ENCODE peak calls at places on chromosomes 5 and 9, in six cellular contexts. G, K, L, F, C and Y are unnamed samples. For H3K4me1 and H3K9me3, the result is how much of the 10 kb centered on the place peaks cover.

GRCh38 chr5:146461319-146461718 is 14.2 kb downstream of the TCERG1 start:
- DNase-seq in G (peak), C (no peak), L (no peak), F (no peak), K (no peak), Y (no peak)

GRCh38 chr5:172336666-172337310 is 53.2 kb upstream of the UBTD2 start:
- DNase-seq in C (no peak), G (no peak), F (no peak), K (no peak), L (no peak), Y (no peak)

GRCh38 chr5:154479160-154479943 is 1.3 kb upstream of the HAND1 start:
- DNase-seq in L (no peak), F (no peak), K (no peak), G (no peak), C (peak), Y (no peak)

GRCh38 chr5:128341056-128341455 is 197.0 kb downstream of the FBN2 start:
- DNase-seq in C (no peak), L (no peak), K (no peak), G (no peak), F (peak), Y (no peak)

GRCh38 chr9:107976767-107977166 is 487.2 kb upstream of the KLF4 start:
- DNase-seq in K (no peak), C (no peak), F (no peak), L (no peak), G (no peak), Y (peak)

GRCh38 chr5:863244-863805 is 12.5 kb upstream of the ZDHHC11 start:
- DNase-seq in L (no peak), F (no peak), G (no peak), C (no peak), K (no peak), Y (no peak)

GRCh38 chr5:94771742-94772141 is 153.3 kb downstream of the SLF1 start:
- DNase-seq in G (no peak), K (no peak), L (no peak), C (no peak), F (no peak), Y (no peak)

GRCh38 chr9:82417501-82417900 is 428.9 kb downstream of the SPATA31D1 start:
- DNase-seq in L (no peak), C (no peak), F (no peak), G (no peak), K (no peak), Y (no peak)

GRCh38 chr9:89187950-89188349 is 9.3 kb upstream of the SHC3 start:
- DNase-seq in G (no peak), C (no peak), K (no peak), L (no peak), F (no peak), Y (no peak)

GRCh38 chr5:5235685-5236084 is 95.6 kb downstream of the ADAMTS16 start:
- DNase-seq in K (no peak), L (no peak), F (no peak), C (no peak), G (no peak), Y (no peak)

GRCh38 chr9:75906531-75906930 is 16.1 kb downstream of the PCSK5 start:
- DNase-seq in F (no peak), G (no peak), L (no peak), K (no peak), C (no peak), Y (peak)

GRCh38 chr9:75904364-75904763 is 13.9 kb downstream of the PCSK5 start:
- DNase-seq in K (no peak), L (no peak), C (no peak), G (no peak), F (no peak), Y (no peak)

GRCh38 chr9:75907863-75908262 is 17.4 kb downstream of the PCSK5 start:
- DNase-seq in C (no peak), F (no peak), L (no peak), G (no peak), K (no peak), Y (no peak)

GRCh38 chr9:75907329-75907728 is 16.9 kb downstream of the PCSK5 start:
- DNase-seq in F (no peak), G (peak), C (no peak), L (no peak), K (no peak), Y (no peak)

DNA sequence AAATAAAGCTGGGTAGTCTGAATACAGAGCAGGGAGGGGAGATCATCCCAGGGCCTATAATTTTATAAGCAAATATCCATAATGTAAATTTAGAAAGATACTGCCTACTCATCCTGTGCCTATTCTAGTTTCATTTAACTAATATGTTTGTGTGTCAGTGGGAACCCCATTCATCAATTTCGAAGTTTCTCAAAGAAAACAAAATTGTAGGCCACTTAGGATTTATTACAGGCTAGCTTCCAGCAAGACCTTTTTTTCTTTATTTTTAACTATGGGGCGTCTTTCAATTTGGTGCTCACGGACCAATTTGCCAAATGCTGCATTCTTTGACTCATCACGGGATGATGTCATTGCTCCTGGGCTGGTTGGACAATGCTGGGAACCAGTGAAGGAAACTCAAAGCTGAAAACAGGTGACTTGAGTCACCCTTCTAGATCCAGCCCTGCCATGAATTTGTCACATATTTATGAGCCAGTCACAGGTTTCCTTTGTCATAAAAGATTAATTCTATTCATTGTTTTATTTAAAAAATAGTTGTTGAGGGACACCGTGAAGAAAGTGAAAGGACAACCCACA is 13.4 kb downstream of the PCSK5 start:
- DNase-seq in G (peak), K (peak), F (peak), C (no peak), L (no peak), Y (peak)
- H3K4me1 ChIP-seq in G (under half), K (under half), F (under half), C (under half), L (under half), Y (under half)

GRCh38 chr9:4689687-4690104 is 10.3 kb downstream of the CDC37L1 start:
- DNase-seq in K (no peak), C (no peak), L (no peak), F (peak), G (peak), Y (peak)
- H3K4me2 ChIP-seq in K (no peak), C (no peak), L (no peak), F (peak), G (no peak), Y (no peak)

DNA sequence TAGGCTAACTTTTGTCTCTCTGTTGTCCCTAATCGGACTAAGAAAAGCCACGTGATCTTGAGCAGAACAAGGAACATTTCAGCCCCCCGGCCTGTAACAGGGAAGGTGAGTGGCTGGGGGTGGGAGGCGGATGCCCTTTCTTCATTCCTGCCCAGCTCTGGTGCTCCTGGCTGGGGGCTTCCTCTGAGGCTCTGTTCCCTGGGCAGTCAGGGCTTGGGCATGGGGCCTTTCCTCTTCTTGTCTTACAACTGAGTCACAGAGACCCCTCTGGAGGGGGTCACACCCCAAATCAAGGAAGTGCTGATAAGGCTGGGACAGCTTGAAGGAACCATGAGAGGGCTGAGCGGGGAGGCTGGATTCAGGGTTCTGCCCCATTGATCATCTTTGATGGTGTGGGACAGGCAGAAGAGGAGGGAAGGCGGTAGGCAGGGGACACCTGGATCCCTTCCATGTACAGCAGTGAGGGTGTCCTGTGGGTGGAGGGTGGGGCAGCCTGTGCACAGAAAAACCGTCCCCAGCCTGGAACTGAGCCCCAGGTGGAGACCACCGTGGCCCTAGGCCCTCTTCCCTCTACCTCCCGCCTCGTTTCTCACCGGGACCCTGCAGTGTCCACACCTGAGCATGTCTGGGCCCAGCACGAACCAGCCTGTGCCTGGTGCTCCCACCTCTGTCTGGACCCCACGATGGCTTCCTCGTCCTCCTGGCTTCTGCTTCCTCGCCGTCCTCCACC is 257.7 kb upstream of the IRX1 start:
- DNase-seq in K (no peak), C (no peak), G (no peak), F (no peak), L (no peak), Y (no peak)
- H3K9me3 ChIP-seq in K (under half), C (under half), G (under half), F (under half), L (under half), Y (under half)

GRCh38 chr5:10446490-10446889 is 4.8 kb downstream of the ROPN1L start:
- DNase-seq in G (no peak), K (no peak), F (no peak), C (no peak), L (no peak), Y (no peak)
- H3K4me1 ChIP-seq in G (under half), K (under half), F (under half), C (under half), L (under half), Y (under half)

DNA sequence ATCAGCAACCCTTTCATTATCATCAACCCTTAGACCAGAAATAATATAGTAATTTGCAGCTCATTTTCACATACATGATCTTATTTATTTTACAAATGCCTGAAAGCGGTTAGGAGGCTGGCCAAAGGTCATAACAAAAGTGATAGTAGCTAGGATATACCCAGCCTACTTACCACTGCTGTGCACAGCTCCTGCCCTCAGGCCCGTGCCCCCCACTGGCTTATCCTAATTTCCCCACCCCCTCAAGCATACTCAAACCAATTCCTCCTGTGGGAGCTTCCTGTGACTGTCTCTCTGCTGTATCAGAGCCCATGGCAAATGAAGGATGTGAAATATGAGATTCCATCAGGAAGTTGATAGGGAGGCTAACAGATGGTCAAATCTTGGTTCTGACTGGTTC is 14.8 kb downstream of the FAM219A start:
- DNase-seq in F (no peak), C (no peak), K (no peak), L (no peak), G (no peak), Y (no peak)
- H3K4me2 ChIP-seq in F (no peak), C (no peak), K (no peak), L (no peak), G (no peak), Y (no peak)

DNA sequence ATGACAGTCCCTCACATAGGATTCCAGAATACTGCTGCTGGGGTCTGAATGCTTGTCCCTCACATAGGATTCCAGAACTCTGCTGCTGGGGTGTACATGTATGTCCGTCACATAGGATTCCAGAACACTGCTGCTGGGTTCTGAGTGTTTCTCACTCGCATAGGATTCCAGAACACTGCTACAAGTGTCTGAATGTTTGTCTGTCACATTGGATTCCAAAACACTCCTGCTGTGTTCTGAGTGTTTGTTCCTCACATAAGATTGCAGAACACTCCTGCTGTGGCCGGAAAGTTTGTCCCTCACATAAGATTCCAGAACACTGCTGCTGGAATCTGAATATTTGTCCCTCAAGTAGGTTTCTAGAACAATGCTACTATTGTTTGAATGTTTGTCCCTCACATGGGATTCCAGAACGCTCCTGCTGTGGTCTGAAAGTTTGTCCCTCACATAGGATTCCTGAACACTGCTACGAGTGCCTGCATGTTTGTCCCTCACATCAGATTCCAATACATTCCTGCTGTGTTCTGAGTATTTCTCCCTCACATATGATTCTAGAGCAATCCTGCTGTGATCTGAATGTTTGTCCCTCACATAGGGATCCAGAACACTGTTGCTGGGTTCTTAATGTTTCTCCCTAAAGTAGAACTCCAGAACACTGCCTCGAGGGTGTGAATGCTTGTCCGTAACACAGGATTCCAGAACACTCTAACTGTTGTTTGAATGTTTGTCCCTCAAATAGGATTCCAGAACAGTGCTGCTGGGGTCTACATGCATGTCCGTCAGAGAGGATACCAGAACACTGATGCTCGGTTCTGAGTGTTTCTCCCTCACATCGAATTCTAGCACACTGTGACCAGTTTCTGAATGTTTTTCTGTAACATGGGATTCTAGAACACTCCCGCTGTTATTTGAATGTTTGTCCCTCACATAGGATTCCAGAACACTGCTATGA is 200.4 kb downstream of the FOXD4L6 start:
- DNase-seq in K (no peak), G (no peak), C (no peak), F (no peak), L (no peak), Y (no peak)
- H3K9me3 ChIP-seq in K (under half), G (half or more), C (under half), F (under half), L (under half), Y (under half)

DNA sequence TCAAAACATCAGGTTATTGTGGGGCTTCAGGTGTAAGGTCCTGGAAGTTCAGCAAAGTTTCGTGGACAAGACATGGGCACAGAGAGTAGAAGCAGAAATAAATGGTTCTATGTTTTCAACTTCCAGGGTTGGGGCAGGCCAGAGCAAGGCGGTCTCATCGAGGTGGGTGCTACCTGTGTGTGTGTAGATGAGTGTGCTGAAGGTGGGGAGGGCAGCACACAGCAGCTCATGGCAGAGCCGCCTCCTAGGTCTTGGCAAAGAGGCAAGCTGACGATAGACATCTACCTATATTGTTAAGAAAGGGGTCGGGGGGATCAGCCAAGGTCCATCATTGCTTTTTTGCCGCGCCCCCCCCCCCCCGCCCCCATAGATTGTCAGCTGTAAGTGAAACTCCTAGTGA is 3.8 kb downstream of the RAB24 start:
- DNase-seq in L (no peak), C (no peak), K (no peak), F (no peak), G (no peak), Y (no peak)
- H3K4me1 ChIP-seq in L (under half), C (under half), K (under half), F (under half), G (under half), Y (under half)

GRCh38 chr5:133612021-133612860 is at the start of gene FSTL4:
- DNase-seq in G (no peak), C (peak), F (peak), L (peak), K (no peak), Y (peak)
- H3K4me2 ChIP-seq in G (no peak), C (peak), F (peak), L (peak), K (no peak), Y (peak)

GRCh38 chr5:165232629-165233028 is 1727.2 kb downstream of the MAT2B start:
- DNase-seq in F (no peak), G (no peak), C (no peak), K (no peak), L (no peak), Y (no peak)
- H3K9me3 ChIP-seq in F (under half), G (under half), C (under half), K (under half), L (under half), Y (under half)